ENCODE peak calls at places on chromosome 5, in seven cellular contexts. Q is stomach; I is iPS DF 6.9; Y is ovary; W is CD8-positive, alpha-beta T cell; B is effector memory CD4-positive, alpha-beta T cell; J is PC-3. Z is an unnamed sample. For H3K27me3, the result is how much of the 10 kb centered on the place peaks cover.

GRCh38 chr5:17127743-17128231 is 89.6 kb upstream of the BASP1 start:
- DNase-seq in J (peak), I (no peak), W (no peak), Y (no peak), B (no peak), Q (no peak), Z (no peak)

GRCh38 chr5:177372910-177373309 is 11.3 kb upstream of the SLC34A1 start:
- DNase-seq in B (no peak), J (no peak), W (peak), Y (no peak), Q (no peak), I (no peak), Z (no peak)

GRCh38 chr5:181052526-181052927 is 12.5 kb downstream of the BTNL9 start:
- DNase-seq in I (no peak), J (peak), B (no peak), Q (no peak), Y (no peak), W (no peak), Z (no peak)

GRCh38 chr5:95955996-95956899 is 5.4 kb downstream of the ELL2 start:
- DNase-seq in W (no peak), Y (no peak), Q (no peak), I (no peak), B (no peak), J (no peak), Z (no peak)

GRCh38 chr5:320524-321232 is 836 bp upstream of the AHRR start:
- DNase-seq in I (no peak), Y (no peak), J (no peak), B (no peak), Q (no peak), W (no peak), Z (no peak)

GRCh38 chr5:75395277-75395676 is 58.3 kb downstream of the HMGCR start:
- DNase-seq in B (no peak), Q (no peak), J (no peak), I (no peak), W (no peak), Y (no peak), Z (no peak)

GRCh38 chr5:173916233-173916632 is 28.1 kb downstream of the CPEB4 start:
- DNase-seq in Y (no peak), W (no peak), I (no peak), J (no peak), B (no peak), Q (no peak), Z (no peak)

GRCh38 chr5:171442287-171443042 is 23.0 kb downstream of the FGF18 start:
- DNase-seq in B (no peak), Q (no peak), J (no peak), Y (no peak), W (no peak), I (no peak), Z (no peak)

GRCh38 chr5:57231607-57232006 is 57.7 kb downstream of the GPBP1 start:
- DNase-seq in Y (no peak), Q (no peak), J (no peak), W (no peak), B (no peak), I (no peak), Z (no peak)

GRCh38 chr5:107680099-107680498 is 9.4 kb upstream of the EFNA5 start:
- DNase-seq in Q (no peak), Y (no peak), W (no peak), B (no peak), J (no peak), I (no peak), Z (no peak)

GRCh38 chr5:96812851-96813250 is 5.1 kb upstream of the ERAP1 start:
- DNase-seq in B (no peak), I (no peak), Y (no peak), Q (no peak), J (no peak), W (no peak), Z (no peak)

GRCh38 chr5:173094012-173094661 is 38.0 kb downstream of the CREBRF start:
- DNase-seq in Y (no peak), Q (no peak), I (no peak), W (no peak), J (peak), B (no peak), Z (no peak)

GRCh38 chr5:177603631-177604030 is 3.7 kb downstream of the B4GALT7 start:
- DNase-seq in Y (no peak), B (no peak), Q (no peak), I (no peak), J (no peak), W (no peak), Z (no peak)

GRCh38 chr5:57175586-57175985 is 1.7 kb downstream of the GPBP1 start:
- DNase-seq in Y (no peak), Q (no peak), B (no peak), W (peak), I (no peak), J (no peak), Z (no peak)

GRCh38 chr5:11105706-11106105 is 344.7 kb upstream of the DAP start:
- DNase-seq in W (no peak), I (no peak), B (no peak), Y (no peak), Q (no peak), J (no peak), Z (no peak)

GRCh38 chr5:141510850-141511718 is 22.2 kb downstream of the PCDHGC5 start:
- DNase-seq in Y (no peak), J (no peak), W (no peak), I (no peak), B (no peak), Q (no peak), Z (no peak)

GRCh38 chr5:89756955-89757354 is 652.6 kb downstream of the CETN3 start:
- DNase-seq in Y (no peak), J (no peak), Q (no peak), W (no peak), I (no peak), B (no peak), Z (no peak)

GRCh38 chr5:10432059-10433008 is 9.3 kb upstream of the ROPN1L start:
- DNase-seq in Q (no peak), W (no peak), Y (no peak), J (no peak), B (no peak), I (no peak), Z (no peak)

GRCh38 chr5:153276151-153276550 is 214.3 kb upstream of the GRIA1 start:
- DNase-seq in Q (no peak), J (peak), B (no peak), Y (no peak), I (peak), W (no peak), Z (no peak)

GRCh38 chr5:88145205-88145602 is 123.4 kb downstream of the TMEM161B start:
- DNase-seq in Q (no peak), W (no peak), I (no peak), Y (no peak), J (no peak), B (no peak), Z (no peak)

GRCh38 chr5:176162206-176162605 is 76.0 kb upstream of the SIMC1 start:
- DNase-seq in J (no peak), Y (peak), Q (peak), B (no peak), W (no peak), I (no peak), Z (no peak)

GRCh38 chr5:59356813-59357381 is 536.6 kb downstream of the PDE4D start:
- DNase-seq in I (no peak), Y (peak), Q (peak), B (no peak), J (no peak), W (no peak), Z (peak)

GRCh38 chr5:179348833-179349232 is 3.6 kb upstream of the ADAMTS2 start:
- DNase-seq in I (no peak), W (no peak), B (no peak), J (no peak), Y (no peak), Q (no peak), Z (no peak)

GRCh38 chr5:89028579-89029272 is 145.7 kb upstream of the MEF2C start:
- DNase-seq in B (no peak), Y (no peak), W (no peak), I (no peak), J (peak), Q (no peak), Z (no peak)

GRCh38 chr5:131773805-131774204 is 23.0 kb downstream of the FNIP1 start:
- DNase-seq in I (no peak), Y (no peak), Q (no peak), B (no peak), J (peak), W (no peak), Z (no peak)

GRCh38 chr5:107887181-107887580 is 216.4 kb upstream of the EFNA5 start:
- DNase-seq in Q (no peak), I (no peak), B (no peak), Y (no peak), J (no peak), W (no peak), Z (no peak)

GRCh38 chr5:9661316-9662015 is 31.3 kb upstream of the TAS2R1 start:
- DNase-seq in B (no peak), I (no peak), Q (no peak), W (no peak), Y (no peak), J (no peak), Z (no peak)

GRCh38 chr5:142360607-142361120 is 35.8 kb upstream of the SPRY4 start:
- DNase-seq in Y (no peak), W (no peak), I (no peak), Q (peak), J (peak), B (no peak), Z (no peak)

GRCh38 chr5:179461576-179461975 is 88.8 kb upstream of the RUFY1 start:
- DNase-seq in J (no peak), Q (no peak), I (no peak), Y (no peak), W (no peak), B (no peak), Z (no peak)

GRCh38 chr5:12704955-12705354 is 800.7 kb upstream of the CTNND2 start:
- DNase-seq in W (no peak), J (peak), I (no peak), B (no peak), Q (no peak), Y (no peak), Z (no peak)

GRCh38 chr5:88667187-88668141 is 215.5 kb downstream of the MEF2C start:
- DNase-seq in W (no peak), I (no peak), B (no peak), Q (no peak), Y (no peak), J (peak), Z (no peak)

GRCh38 chr5:173200356-173200755 is 34.6 kb downstream of the NKX2-5 start:
- DNase-seq in J (no peak), Y (no peak), B (no peak), W (no peak), Q (no peak), I (no peak), Z (no peak)

GRCh38 chr5:149063017-149063687 is at the start of gene SH3TC2:
- DNase-seq in J (peak), Y (no peak), I (peak), W (no peak), Q (peak), B (no peak), Z (no peak)

GRCh38 chr5:14669975-14670374 is 5.5 kb downstream of the OTULIN start:
- DNase-seq in J (peak), Y (no peak), I (no peak), W (no peak), Q (no peak), B (no peak), Z (no peak)

DNA sequence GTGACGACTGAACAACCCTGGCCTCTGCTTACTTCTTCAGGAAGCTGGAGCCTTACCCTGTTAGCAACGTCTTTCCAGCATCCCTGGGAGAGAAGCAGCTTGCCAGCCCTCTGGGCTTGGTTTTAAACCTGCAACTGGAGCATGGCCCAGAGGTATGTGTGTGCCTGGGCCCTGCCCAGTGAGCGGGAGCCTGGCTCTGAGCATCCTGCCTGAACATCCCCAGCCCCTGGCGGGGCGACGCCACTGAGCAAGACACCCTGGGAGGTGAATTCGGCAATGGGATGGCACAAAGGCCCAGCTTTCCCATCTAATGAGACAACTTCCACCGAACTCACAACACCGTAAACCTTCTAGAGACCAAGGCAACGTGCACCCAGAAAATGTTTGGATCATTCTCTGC is 23.6 kb downstream of the IRX4 start:
- DNase-seq in Y (no peak), I (no peak), J (no peak), W (no peak), Q (no peak), B (no peak), Z (no peak)
- H3K27me3 ChIP-seq in Y (under half), I (under half), J (half or more), W (under half), Q (half or more), B (under half), Z (under half)

GRCh38 chr5:146331257-146331822 is 7.3 kb upstream of the POU4F3 start:
- DNase-seq in I (no peak), W (no peak), Y (no peak), B (no peak), J (no peak), Q (no peak), Z (no peak)
- H3K27me3 ChIP-seq in I (under half), W (under half), Y (under half), B (under half), J (under half), Q (half or more), Z (under half)

DNA sequence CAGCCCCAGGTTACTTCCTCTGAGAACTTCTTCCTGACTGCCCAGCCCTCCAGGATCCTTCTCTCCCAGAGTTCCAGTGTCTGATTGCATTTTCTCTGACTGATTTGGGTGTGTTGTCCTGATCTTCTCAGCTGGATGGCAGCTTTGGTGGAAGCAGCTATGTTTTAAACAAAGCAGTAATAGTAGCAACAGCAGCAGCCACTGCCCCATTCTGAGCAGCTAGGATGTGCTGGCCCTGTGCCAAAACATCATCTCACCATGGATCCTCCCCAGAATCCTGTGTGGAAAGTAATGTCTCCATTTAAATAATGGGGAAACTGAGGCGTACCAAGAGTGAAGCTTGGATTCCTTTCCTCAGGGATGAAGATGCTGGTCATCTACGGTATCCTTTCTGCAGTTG is 46.4 kb upstream of the PSD2 start:
- DNase-seq in I (no peak), J (no peak), B (no peak), W (no peak), Y (no peak), Q (no peak), Z (no peak)
- H3K27me3 ChIP-seq in I (under half), J (under half), B (under half), W (under half), Y (under half), Q (half or more), Z (under half)

GRCh38 chr5:105304859-105305258 is 1742.3 kb upstream of the NUDT12 start:
- DNase-seq in I (no peak), Q (no peak), Y (no peak), W (no peak), J (no peak), B (no peak), Z (no peak)
- H3K27me3 ChIP-seq in I (under half), Q (under half), Y (under half), W (under half), J (under half), B (under half), Z (under half)

GRCh38 chr5:32712463-32713395 is 1.6 kb downstream of the NPR3 start:
- DNase-seq in B (no peak), J (peak), W (no peak), Q (no peak), Y (no peak), I (no peak), Z (no peak)

GRCh38 chr5:32710859-32711692 is at the start of gene NPR3:
- DNase-seq in I (no peak), Q (no peak), J (peak), Y (peak), W (no peak), B (no peak), Z (no peak)

GRCh38 chr5:32713396-32714381 is 2.6 kb downstream of the NPR3 start:
- DNase-seq in J (peak), Q (no peak), W (no peak), Y (peak), I (no peak), B (no peak), Z (no peak)

GRCh38 chr5:32710335-32710858 is 724 bp upstream of the NPR3 start:
- DNase-seq in B (no peak), Y (peak), Q (no peak), I (no peak), W (no peak), J (peak), Z (no peak)

GRCh38 chr5:32711693-32712462 is 757 bp downstream of the NPR3 start:
- DNase-seq in Q (no peak), J (peak), I (no peak), B (no peak), Y (peak), W (no peak), Z (no peak)
- H3K27me3 ChIP-seq in Q (half or more), J (under half), I (half or more), B (under half), Y (under half), W (under half), Z (under half)

Z was measured in lung.